ENCODE peak calls at places on chromosomes 3 and 15, in five cellular contexts. K, R, C, V and B are unnamed samples.

GRCh38 chr3:19934098-19934566 is at the start of gene EFHB:
- DNase-seq in K (peak; percentile 45), R (no peak), C (peak; percentile 15), V (peak; percentile 43), B (no peak)

GRCh38 chr15:78264304-78265136 is at the start of gene DNAJA4:
- DNase-seq in K (no peak), R (peak; percentile 70), C (no peak), V (peak; percentile 48), B (no peak)

GRCh38 chr3:27729748-27730611 is 7.9 kb upstream of the EOMES start:
- DNase-seq in K (no peak), R (no peak), C (no peak), V (no peak), B (no peak)

GRCh38 chr3:27224197-27224596 is 145.0 kb downstream of the NEK10 start:
- DNase-seq in K (no peak), R (peak; percentile 54), C (no peak), V (no peak), B (no peak)

GRCh38 chr3:119175869-119176756 is 2.7 kb downstream of the UPK1B start:
- DNase-seq in K (peak; percentile 72), R (no peak), C (no peak), V (no peak), B (no peak)

GRCh38 chr3:183745300-183746098 is 47.9 kb downstream of the YEATS2 start:
- DNase-seq in K (no peak), R (no peak), C (peak; percentile 22), V (no peak), B (no peak)

GRCh38 chr15:95113041-95113440 is 881.7 kb downstream of the MCTP2 start:
- DNase-seq in K (no peak), R (no peak), C (no peak), V (no peak), B (no peak)

GRCh38 chr3:88113311-88114162 is 36.2 kb upstream of the C3orf38 start:
- DNase-seq in K (peak; percentile 25), R (no peak), C (peak; percentile 74), V (peak; percentile 52), B (peak; percentile 42)

GRCh38 chr3:23002846-23003800 is 200.0 kb upstream of the UBE2E2 start:
- DNase-seq in K (no peak), R (no peak), C (peak; percentile 59), V (no peak), B (no peak)

GRCh38 chr3:69288161-69288895 is 97.6 kb downstream of the FRMD4B start:
- DNase-seq in K (peak; percentile 29), R (no peak), C (no peak), V (no peak), B (no peak)

GRCh38 chr3:180802837-180803236 is 109.6 kb upstream of the FXR1 start:
- DNase-seq in K (no peak), R (no peak), C (peak; percentile 3), V (no peak), B (no peak)

GRCh38 chr3:124258057-124258500 is 266.2 kb upstream of the ROPN1 start:
- DNase-seq in K (no peak), R (no peak), C (peak; percentile 54), V (no peak), B (no peak)

GRCh38 chr3:172201990-172202318 is 162.6 kb downstream of the FNDC3B start:
- DNase-seq in K (no peak), R (no peak), C (peak; percentile 81), V (no peak), B (peak; percentile 87)

GRCh38 chr3:32194653-32195052 is 43.8 kb upstream of the CMTM8 start:
- DNase-seq in K (no peak), R (no peak), C (no peak), V (no peak), B (no peak)

GRCh38 chr15:50380089-50380488 is 25.1 kb upstream of the GABPB1 start:
- DNase-seq in K (no peak), R (no peak), C (no peak), V (no peak), B (no peak)

GRCh38 chr3:139537325-139537724 is 2.2 kb downstream of the RBP1 start:
- DNase-seq in K (peak; percentile 35), R (no peak), C (peak; percentile 57), V (no peak), B (no peak)

GRCh38 chr15:95682129-95682528 is 648.4 kb upstream of the NR2F2 start:
- DNase-seq in K (no peak), R (no peak), C (no peak), V (no peak), B (no peak)

GRCh38 chr3:177213806-177214528 is 16.7 kb upstream of the TBL1XR1 start:
- DNase-seq in K (no peak), R (no peak), C (no peak), V (no peak), B (no peak)

GRCh38 chr15:44584162-44584749 is 47.3 kb downstream of the EIF3J start:
- DNase-seq in K (peak; percentile 54), R (peak; percentile 38), C (no peak), V (no peak), B (no peak)

GRCh38 chr3:24483873-24484272 is 10.8 kb downstream of the THRB start:
- DNase-seq in K (no peak), R (peak; percentile 13), C (no peak), V (no peak), B (no peak)

GRCh38 chr3:29718661-29719065 is 437.8 kb downstream of the RBMS3 start:
- DNase-seq in K (no peak), R (no peak), C (no peak), V (no peak), B (no peak)

GRCh38 chr15:70189826-70190225 is 92.1 kb upstream of the TLE3 start:
- DNase-seq in K (no peak), R (no peak), C (no peak), V (no peak), B (no peak)

GRCh38 chr3:134342269-134342668 is 32.0 kb downstream of the AMOTL2 start:
- DNase-seq in K (no peak), R (no peak), C (no peak), V (no peak), B (no peak)

GRCh38 chr3:15099364-15100098 is 583 bp upstream of the RBSN start:
- DNase-seq in K (no peak), R (no peak), C (no peak), V (no peak), B (no peak)

GRCh38 chr3:72245183-72245811 is 460.3 kb upstream of the PROK2 start:
- DNase-seq in K (peak; percentile 1), R (peak; percentile 58), C (no peak), V (peak; percentile 32), B (no peak)

GRCh38 chr3:5787863-5788488 is 600.5 kb downstream of the EDEM1 start:
- DNase-seq in K (no peak), R (no peak), C (no peak), V (no peak), B (no peak)

GRCh38 chr3:30502051-30502741 is 104.2 kb upstream of the TGFBR2 start:
- DNase-seq in K (no peak), R (no peak), C (no peak), V (no peak), B (no peak)

GRCh38 chr15:82040862-82041261 is 5.0 kb downstream of the MEX3B start:
- DNase-seq in K (no peak), R (no peak), C (no peak), V (peak; percentile 41), B (no peak)

GRCh38 chr15:31487811-31488436 is 161.3 kb downstream of the KLF13 start:
- DNase-seq in K (no peak), R (no peak), C (peak; percentile 40), V (peak; percentile 25), B (no peak)

GRCh38 chr3:61650276-61650675 is 88.9 kb downstream of the PTPRG start:
- DNase-seq in K (no peak), R (no peak), C (no peak), V (peak; percentile 34), B (no peak)

GRCh38 chr15:77720617-77721016 is 87.9 kb upstream of the LINGO1 start:
- DNase-seq in K (no peak), R (no peak), C (no peak), V (no peak), B (no peak)

GRCh38 chr15:59410448-59410896 is 27.5 kb upstream of the FAM81A start:
- DNase-seq in K (no peak), R (no peak), C (no peak), V (no peak), B (no peak)

GRCh38 chr3:64885055-64885454 is 197.3 kb upstream of the ADAMTS9 start:
- DNase-seq in K (no peak), R (no peak), C (no peak), V (no peak), B (no peak)

GRCh38 chr3:87615506-87615905 is 339.1 kb upstream of the POU1F1 start:
- DNase-seq in K (no peak), R (no peak), C (no peak), V (no peak), B (no peak)

GRCh38 chr3:101941253-101942039 is 92.1 kb downstream of the NFKBIZ start:
- DNase-seq in K (no peak), R (no peak), C (no peak), V (no peak), B (no peak)
- H3K27ac ChIP-seq in K (no peak overlapping the region), R (peak overlapping the region; percentile 64), C (peak overlapping the region; percentile 78), V (no peak overlapping the region), B (no peak overlapping the region)

DNA sequence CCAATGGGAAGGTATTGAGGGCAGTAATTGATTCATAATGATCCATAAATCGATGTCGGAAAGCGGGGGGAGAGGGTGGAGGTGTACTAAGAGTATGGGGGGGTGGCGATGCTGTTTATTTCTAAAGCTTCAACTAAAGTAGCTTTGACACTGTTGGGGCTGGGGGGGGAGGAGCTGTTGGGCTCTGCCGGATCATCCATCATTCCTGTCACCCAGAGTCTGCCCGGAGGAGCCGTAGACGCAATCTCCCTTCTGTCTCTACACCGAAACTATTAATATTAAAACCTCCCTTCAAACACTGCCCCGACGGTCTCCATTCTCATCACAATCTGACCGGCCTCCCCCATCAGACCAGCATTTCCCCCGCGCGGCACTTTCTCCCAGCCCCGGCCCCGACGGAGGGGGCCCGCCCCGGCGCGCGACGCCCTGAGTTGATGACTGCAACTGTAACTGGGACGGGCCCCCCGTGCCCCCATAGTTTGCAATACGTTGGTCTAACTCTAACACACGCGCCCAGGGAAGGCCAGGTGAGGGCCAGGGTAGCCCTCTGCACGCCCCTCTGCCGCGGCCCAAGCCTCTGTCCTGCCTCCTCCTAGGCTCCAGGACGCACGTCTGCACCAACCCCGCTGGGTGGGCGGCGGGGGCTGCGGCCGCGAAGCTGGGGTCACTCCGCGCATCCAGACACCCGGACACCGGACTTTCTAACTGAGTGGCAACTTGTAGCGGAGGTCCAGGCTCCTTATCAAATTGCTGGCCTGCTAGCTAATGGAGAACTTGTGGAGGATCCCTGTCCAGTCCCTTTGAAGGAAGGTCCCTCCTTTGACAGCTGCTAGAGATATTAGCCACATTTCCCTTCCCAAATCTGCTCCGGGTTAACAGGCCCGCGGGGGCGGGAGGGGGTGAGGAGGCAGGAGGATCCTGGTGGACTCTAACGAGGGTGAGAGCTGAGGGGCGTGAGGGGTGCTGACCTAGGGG is 212.0 kb downstream of the MEIS2 start:
- DNase-seq in K (no peak), R (no peak), C (no peak), V (no peak), B (no peak)
- H3K4me3 ChIP-seq in K (no peak overlapping the region), R (peak overlapping the region; percentile 44), C (no peak overlapping the region), V (no peak overlapping the region), B (peak overlapping the region; percentile 13)

GRCh38 chr3:122858373-122858772 is 63.5 kb downstream of the SLC49A4 start:
- DNase-seq in K (no peak), R (no peak), C (peak; percentile 12), V (no peak), B (no peak)
- TF ChIP-seq CTCF in K (peak; percentile 49), R (no peak), C (peak; percentile 13), V (peak; percentile 4), B (peak; percentile 38)

GRCh38 chr3:157508461-157508860 is 5.2 kb upstream of the VEPH1 start:
- DNase-seq in K (no peak), R (no peak), C (no peak), V (no peak), B (no peak)
- H3K27ac ChIP-seq in K (no peak overlapping the region), R (no peak overlapping the region), C (no peak overlapping the region), V (no peak overlapping the region), B (no peak overlapping the region)